ENCODE peak calls at places on chromosomes 5 and 9, in nine cellular contexts. One of them, this sample, is unnamed. For H3K36me3 and H3K9me3, the result is how much of the 10 kb centered on the place peaks cover.

GRCh38 chr5:161851691-161852299 is 3.9 kb downstream of the GABRA1 start:
- DNase-seq in psoas muscle: no peak
- DNase-seq in IMR-90: no peak
- DNase-seq in neural progenitor cell: no peak
- DNase-seq in MM.1S: peak
- DNase-seq in SJSA1: no peak
- DNase-seq in stomach: no peak
- DNase-seq in cardiac muscle cell: no peak
- DNase-seq in right atrium auricular region: no peak
- DNase-seq in this sample: no peak

GRCh38 chr5:106121972-106122605 is 1548.6 kb downstream of the EFNA5 start:
- DNase-seq in cardiac muscle cell: peak
- DNase-seq in stomach: peak
- DNase-seq in neural progenitor cell: peak
- DNase-seq in psoas muscle: no peak
- DNase-seq in SJSA1: peak
- DNase-seq in IMR-90: peak
- DNase-seq in MM.1S: peak
- DNase-seq in right atrium auricular region: no peak
- DNase-seq in this sample: peak

GRCh38 chr5:132662925-132663770 is 5.2 kb downstream of the IL13 start:
- DNase-seq in cardiac muscle cell: no peak
- DNase-seq in SJSA1: no peak
- DNase-seq in stomach: peak
- DNase-seq in neural progenitor cell: no peak
- DNase-seq in MM.1S: no peak
- DNase-seq in IMR-90: peak
- DNase-seq in right atrium auricular region: no peak
- DNase-seq in psoas muscle: no peak
- DNase-seq in this sample: no peak

GRCh38 chr5:169161022-169161680 is 139.8 kb downstream of the SLIT3 start:
- DNase-seq in psoas muscle: peak
- DNase-seq in stomach: no peak
- DNase-seq in right atrium auricular region: peak
- DNase-seq in SJSA1: peak
- DNase-seq in MM.1S: no peak
- DNase-seq in cardiac muscle cell: peak
- DNase-seq in neural progenitor cell: peak
- DNase-seq in IMR-90: peak
- DNase-seq in this sample: peak

GRCh38 chr9:6924988-6925563 is 167.3 kb downstream of the KDM4C start:
- DNase-seq in MM.1S: no peak
- DNase-seq in right atrium auricular region: no peak
- DNase-seq in SJSA1: no peak
- DNase-seq in neural progenitor cell: no peak
- DNase-seq in cardiac muscle cell: no peak
- DNase-seq in psoas muscle: no peak
- DNase-seq in stomach: peak
- DNase-seq in IMR-90: no peak
- DNase-seq in this sample: no peak

GRCh38 chr5:39639618-39640078 is 214.9 kb upstream of the DAB2 start:
- DNase-seq in SJSA1: peak
- DNase-seq in psoas muscle: no peak
- DNase-seq in neural progenitor cell: no peak
- DNase-seq in cardiac muscle cell: no peak
- DNase-seq in MM.1S: no peak
- DNase-seq in IMR-90: peak
- DNase-seq in stomach: no peak
- DNase-seq in right atrium auricular region: no peak
- DNase-seq in this sample: peak

GRCh38 chr9:108150736-108151135 is 661.2 kb upstream of the KLF4 start:
- DNase-seq in psoas muscle: peak
- DNase-seq in MM.1S: no peak
- DNase-seq in cardiac muscle cell: no peak
- DNase-seq in IMR-90: peak
- DNase-seq in SJSA1: no peak
- DNase-seq in stomach: no peak
- DNase-seq in neural progenitor cell: no peak
- DNase-seq in right atrium auricular region: peak
- DNase-seq in this sample: peak

GRCh38 chr5:31449175-31449574 is 82.7 kb downstream of the DROSHA start:
- DNase-seq in cardiac muscle cell: no peak
- DNase-seq in right atrium auricular region: no peak
- DNase-seq in stomach: no peak
- DNase-seq in SJSA1: no peak
- DNase-seq in neural progenitor cell: no peak
- DNase-seq in IMR-90: peak
- DNase-seq in psoas muscle: no peak
- DNase-seq in MM.1S: no peak
- DNase-seq in this sample: no peak

GRCh38 chr9:135038331-135038730 is 49.1 kb upstream of the OLFM1 start:
- DNase-seq in right atrium auricular region: no peak
- DNase-seq in neural progenitor cell: no peak
- DNase-seq in psoas muscle: no peak
- DNase-seq in IMR-90: no peak
- DNase-seq in SJSA1: no peak
- DNase-seq in stomach: peak
- DNase-seq in MM.1S: no peak
- DNase-seq in cardiac muscle cell: no peak
- DNase-seq in this sample: no peak

GRCh38 chr5:54186912-54187445 is 123.4 kb downstream of the ARL15 start:
- DNase-seq in MM.1S: no peak
- DNase-seq in IMR-90: no peak
- DNase-seq in right atrium auricular region: no peak
- DNase-seq in cardiac muscle cell: no peak
- DNase-seq in psoas muscle: no peak
- DNase-seq in neural progenitor cell: peak
- DNase-seq in stomach: no peak
- DNase-seq in SJSA1: no peak
- DNase-seq in this sample: peak

GRCh38 chr9:124222918-124223720 is 34.6 kb upstream of the NEK6 start:
- DNase-seq in cardiac muscle cell: no peak
- DNase-seq in stomach: peak
- DNase-seq in neural progenitor cell: no peak
- DNase-seq in IMR-90: peak
- DNase-seq in psoas muscle: peak
- DNase-seq in right atrium auricular region: peak
- DNase-seq in SJSA1: no peak
- DNase-seq in MM.1S: no peak
- DNase-seq in this sample: peak

GRCh38 chr9:106962615-106963363 is 99.8 kb downstream of the ZNF462 start:
- DNase-seq in neural progenitor cell: no peak
- DNase-seq in right atrium auricular region: peak
- DNase-seq in MM.1S: no peak
- DNase-seq in IMR-90: no peak
- DNase-seq in cardiac muscle cell: peak
- DNase-seq in SJSA1: no peak
- DNase-seq in psoas muscle: no peak
- DNase-seq in stomach: no peak
- DNase-seq in this sample: no peak

GRCh38 chr9:134475051-134475790 is 149.0 kb downstream of the RXRA start:
- DNase-seq in neural progenitor cell: no peak
- DNase-seq in cardiac muscle cell: no peak
- DNase-seq in right atrium auricular region: peak
- DNase-seq in SJSA1: no peak
- DNase-seq in psoas muscle: peak
- DNase-seq in MM.1S: no peak
- DNase-seq in stomach: peak
- DNase-seq in IMR-90: peak
- DNase-seq in this sample: peak

GRCh38 chr9:20048985-20049384 is 260.1 kb upstream of the SLC24A2 start:
- DNase-seq in neural progenitor cell: no peak
- DNase-seq in IMR-90: no peak
- DNase-seq in psoas muscle: no peak
- DNase-seq in SJSA1: no peak
- DNase-seq in stomach: no peak
- DNase-seq in right atrium auricular region: no peak
- DNase-seq in MM.1S: no peak
- DNase-seq in cardiac muscle cell: no peak
- DNase-seq in this sample: no peak

GRCh38 chr5:169426674-169427250 is 125.8 kb upstream of the SLIT3 start:
- DNase-seq in IMR-90: no peak
- DNase-seq in SJSA1: no peak
- DNase-seq in neural progenitor cell: no peak
- DNase-seq in right atrium auricular region: no peak
- DNase-seq in stomach: no peak
- DNase-seq in psoas muscle: no peak
- DNase-seq in cardiac muscle cell: no peak
- DNase-seq in MM.1S: no peak
- DNase-seq in this sample: no peak

GRCh38 chr9:33742519-33742918 is 52.8 kb upstream of the PRSS3 start:
- DNase-seq in right atrium auricular region: no peak
- DNase-seq in neural progenitor cell: no peak
- DNase-seq in cardiac muscle cell: no peak
- DNase-seq in SJSA1: no peak
- DNase-seq in psoas muscle: no peak
- DNase-seq in MM.1S: peak
- DNase-seq in IMR-90: no peak
- DNase-seq in stomach: no peak
- DNase-seq in this sample: no peak

GRCh38 chr9:33742051-33742450 is 53.3 kb upstream of the PRSS3 start:
- DNase-seq in IMR-90: no peak
- DNase-seq in SJSA1: no peak
- DNase-seq in stomach: no peak
- DNase-seq in MM.1S: no peak
- DNase-seq in cardiac muscle cell: no peak
- DNase-seq in neural progenitor cell: no peak
- DNase-seq in psoas muscle: no peak
- DNase-seq in right atrium auricular region: no peak
- DNase-seq in this sample: no peak

GRCh38 chr9:33739407-33739806 is 56.0 kb upstream of the PRSS3 start:
- DNase-seq in stomach: no peak
- DNase-seq in cardiac muscle cell: no peak
- DNase-seq in neural progenitor cell: no peak
- DNase-seq in SJSA1: no peak
- DNase-seq in IMR-90: no peak
- DNase-seq in psoas muscle: no peak
- DNase-seq in MM.1S: no peak
- DNase-seq in right atrium auricular region: no peak
- DNase-seq in this sample: no peak

GRCh38 chr9:33737811-33738606 is 57.4 kb upstream of the PRSS3 start:
- DNase-seq in stomach: peak
- DNase-seq in neural progenitor cell: peak
- DNase-seq in psoas muscle: no peak
- DNase-seq in cardiac muscle cell: peak
- DNase-seq in MM.1S: peak
- DNase-seq in SJSA1: peak
- DNase-seq in IMR-90: peak
- DNase-seq in right atrium auricular region: no peak
- DNase-seq in this sample: peak

GRCh38 chr9:33740075-33740474 is 55.3 kb upstream of the PRSS3 start:
- DNase-seq in SJSA1: no peak
- DNase-seq in stomach: no peak
- DNase-seq in psoas muscle: no peak
- DNase-seq in neural progenitor cell: no peak
- DNase-seq in right atrium auricular region: no peak
- DNase-seq in IMR-90: no peak
- DNase-seq in MM.1S: no peak
- DNase-seq in cardiac muscle cell: no peak
- DNase-seq in this sample: no peak
- H3K4me3 ChIP-seq in SJSA1: no peak
- H3K4me3 ChIP-seq in stomach: no peak
- H3K4me3 ChIP-seq in psoas muscle: no peak
- H3K4me3 ChIP-seq in neural progenitor cell: no peak
- H3K4me3 ChIP-seq in right atrium auricular region: no peak
- H3K4me3 ChIP-seq in IMR-90: no peak
- H3K4me3 ChIP-seq in MM.1S: no peak
- H3K4me3 ChIP-seq in cardiac muscle cell: no peak
- H3K4me3 ChIP-seq in this sample: no peak

DNA sequence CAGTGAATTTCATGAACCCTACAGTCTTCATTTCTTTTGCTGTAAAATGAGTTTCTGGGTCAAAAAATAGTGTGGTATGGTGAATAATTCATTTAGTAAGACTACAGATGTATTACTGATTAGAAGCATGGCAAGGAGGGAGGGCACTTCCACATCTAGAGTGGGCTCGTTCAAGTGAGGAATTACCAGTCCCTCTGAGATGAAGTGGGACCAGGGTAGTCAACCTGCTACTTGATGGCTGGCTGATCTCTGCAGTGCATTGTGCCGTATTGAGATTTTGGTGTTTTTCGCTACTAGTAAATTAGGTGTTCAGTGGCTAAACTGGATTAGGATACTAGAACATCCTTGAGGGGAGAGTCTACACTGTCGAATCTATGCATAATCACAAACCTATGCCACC is 10.8 kb downstream of the CDC37L1 start:
- DNase-seq in IMR-90: no peak
- DNase-seq in neural progenitor cell: no peak
- DNase-seq in stomach: no peak
- DNase-seq in cardiac muscle cell: no peak
- DNase-seq in right atrium auricular region: no peak
- DNase-seq in MM.1S: no peak
- DNase-seq in SJSA1: no peak
- DNase-seq in psoas muscle: no peak
- DNase-seq in this sample: no peak
- H3K36me3 ChIP-seq in IMR-90: under half
- H3K36me3 ChIP-seq in neural progenitor cell: under half
- H3K36me3 ChIP-seq in stomach: under half
- H3K36me3 ChIP-seq in cardiac muscle cell: under half
- H3K36me3 ChIP-seq in right atrium auricular region: under half
- H3K36me3 ChIP-seq in MM.1S: under half
- H3K36me3 ChIP-seq in SJSA1: under half
- H3K36me3 ChIP-seq in psoas muscle: half or more
- H3K36me3 ChIP-seq in this sample: under half

GRCh38 chr5:28012538-28012937 is 974.2 kb upstream of the CDH9 start:
- DNase-seq in MM.1S: peak
- DNase-seq in IMR-90: no peak
- DNase-seq in cardiac muscle cell: no peak
- DNase-seq in neural progenitor cell: no peak
- DNase-seq in psoas muscle: no peak
- DNase-seq in stomach: no peak
- DNase-seq in SJSA1: no peak
- DNase-seq in right atrium auricular region: no peak
- DNase-seq in this sample: no peak
- H3K9me3 ChIP-seq in MM.1S: under half
- H3K9me3 ChIP-seq in IMR-90: under half
- H3K9me3 ChIP-seq in cardiac muscle cell: under half
- H3K9me3 ChIP-seq in neural progenitor cell: under half
- H3K9me3 ChIP-seq in psoas muscle: under half
- H3K9me3 ChIP-seq in stomach: half or more
- H3K9me3 ChIP-seq in SJSA1: under half
- H3K9me3 ChIP-seq in right atrium auricular region: under half
- H3K9me3 ChIP-seq in this sample: under half

GRCh38 chr9:87642330-87643110 is 83.4 kb upstream of the CTSL start:
- DNase-seq in neural progenitor cell: no peak
- DNase-seq in psoas muscle: no peak
- DNase-seq in MM.1S: no peak
- DNase-seq in SJSA1: no peak
- DNase-seq in cardiac muscle cell: peak
- DNase-seq in right atrium auricular region: no peak
- DNase-seq in IMR-90: no peak
- DNase-seq in stomach: no peak
- DNase-seq in this sample: no peak
- H3K4me3 ChIP-seq in neural progenitor cell: no peak
- H3K4me3 ChIP-seq in psoas muscle: no peak
- H3K4me3 ChIP-seq in MM.1S: no peak
- H3K4me3 ChIP-seq in SJSA1: no peak
- H3K4me3 ChIP-seq in cardiac muscle cell: no peak
- H3K4me3 ChIP-seq in right atrium auricular region: no peak
- H3K4me3 ChIP-seq in IMR-90: no peak
- H3K4me3 ChIP-seq in stomach: no peak
- H3K4me3 ChIP-seq in this sample: no peak